ENCODE peak calls at places on chromosomes 16 and 17, in nine cellular contexts. Q is neural progenitor cell; N is left ventricle myocardium inferior; V is GM23248; C is Peyer's patch; B is CD4-positive, alpha-beta T cell; X is lung; R is PC-3; Y is tibial artery. P is an unnamed sample.

GRCh38 chr16:84446086-84446485 is 58.4 kb downstream of the MEAK7 start:
- DNase-seq in N (no peak), Y (no peak), R (peak), X (no peak), V (peak), B (no peak), C (no peak), Q (no peak), P (no peak)

GRCh38 chr16:55012362-55012761 is 81.7 kb downstream of the IRX5 start:
- DNase-seq in Q (no peak), X (no peak), C (no peak), Y (no peak), R (no peak), B (no peak), N (no peak), V (no peak), P (no peak)

GRCh38 chr16:1082266-1082951 is 9.9 kb downstream of the SSTR5 start:
- DNase-seq in X (no peak), Y (no peak), B (no peak), V (no peak), N (no peak), R (peak), Q (no peak), C (no peak), P (no peak)

GRCh38 chr16:53052519-53053501 is at the start of gene CHD9NB:
- DNase-seq in X (peak), Y (no peak), Q (no peak), V (peak), C (no peak), N (no peak), B (no peak), R (peak), P (no peak)

GRCh38 chr17:27550291-27550930 is 80.6 kb upstream of the LGALS9 start:
- DNase-seq in N (no peak), X (no peak), C (no peak), Y (no peak), B (no peak), V (no peak), Q (no peak), R (no peak), P (no peak)

GRCh38 chr16:88742896-88743605 is 36.7 kb downstream of the CTU2 start:
- DNase-seq in Q (no peak), Y (no peak), B (no peak), C (no peak), X (no peak), R (no peak), N (no peak), V (no peak), P (no peak)

GRCh38 chr17:60049936-60050335 is 28.8 kb downstream of the HEATR6 start:
- DNase-seq in R (no peak), B (no peak), X (no peak), Y (no peak), Q (no peak), C (no peak), V (peak), N (no peak), P (no peak)

GRCh38 chr16:17518441-17518840 is 47.7 kb upstream of the XYLT1 start:
- DNase-seq in Q (no peak), Y (no peak), C (no peak), X (no peak), V (peak), N (no peak), R (no peak), B (no peak), P (no peak)

GRCh38 chr17:41655611-41656111 is 31.3 kb upstream of the KRT17 start:
- DNase-seq in N (no peak), Q (peak), X (peak), R (peak), B (no peak), Y (no peak), V (no peak), C (no peak), P (no peak)

GRCh38 chr16:82651921-82652601 is 25.3 kb downstream of the CDH13 start:
- DNase-seq in Q (no peak), R (no peak), C (peak), X (no peak), N (no peak), Y (no peak), V (no peak), B (no peak), P (no peak)

GRCh38 chr17:15945493-15946209 is 721 bp downstream of the ADORA2B start:
- DNase-seq in R (no peak), Q (peak), N (no peak), X (no peak), V (peak), Y (no peak), C (no peak), B (no peak), P (no peak)

GRCh38 chr16:55391760-55392375 is 67.9 kb downstream of the IRX6 start:
- DNase-seq in C (no peak), Q (no peak), N (no peak), X (no peak), R (no peak), Y (no peak), V (no peak), B (no peak), P (no peak)

GRCh38 chr16:75379911-75380847 is 53.1 kb downstream of the CFDP1 start:
- DNase-seq in X (peak), Y (no peak), V (no peak), N (no peak), R (no peak), C (peak), Q (no peak), B (peak), P (no peak)

GRCh38 chr17:59786536-59787319 is 79.3 kb downstream of the VMP1 start:
- DNase-seq in X (peak), Y (no peak), Q (peak), B (peak), N (no peak), V (peak), C (peak), R (peak), P (peak)

GRCh38 chr17:48636177-48637018 is 10.2 kb upstream of the HOXB9 start:
- DNase-seq in Y (no peak), B (peak), N (peak), X (peak), V (peak), C (peak), R (peak), Q (peak), P (no peak)

GRCh38 chr16:48608871-48609452 is 1.0 kb downstream of the N4BP1 start:
- DNase-seq in V (peak), C (peak), R (no peak), X (no peak), Y (no peak), B (no peak), N (no peak), Q (no peak), P (peak)

GRCh38 chr16:17437142-17437720 is 33.5 kb downstream of the XYLT1 start:
- DNase-seq in B (no peak), Q (no peak), R (no peak), N (no peak), C (no peak), V (no peak), X (no peak), Y (peak), P (no peak)

GRCh38 chr16:11675561-11676511 is 7.6 kb downstream of the SNN start:
- DNase-seq in R (no peak), B (no peak), C (no peak), Y (peak), V (no peak), X (no peak), Q (no peak), N (peak), P (no peak)

DNA sequence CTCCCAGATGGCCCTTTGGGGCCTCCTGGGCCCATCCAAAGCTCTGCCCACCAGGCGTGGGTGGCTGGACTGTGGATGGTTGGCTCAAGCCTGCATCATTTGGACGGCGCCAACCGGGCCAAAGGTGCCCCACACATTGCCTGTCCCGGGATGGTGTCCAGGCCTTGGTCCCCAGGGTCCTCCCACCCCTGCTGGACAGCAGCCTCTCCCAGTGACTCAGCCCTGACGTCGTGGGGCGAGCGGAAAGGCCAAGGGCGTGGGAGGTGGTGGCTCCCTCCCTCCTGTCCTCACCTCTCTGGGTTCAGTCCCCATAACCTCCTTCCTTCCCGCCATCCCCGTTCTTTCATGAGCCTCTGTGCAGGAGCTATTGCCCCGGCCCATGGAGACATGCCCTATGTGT is 42.1 kb upstream of the DLX4 start:
- DNase-seq in Y (peak), B (no peak), R (no peak), C (no peak), N (peak), Q (no peak), X (no peak), V (peak), P (no peak)
- H3K27ac ChIP-seq in Y (no peak), B (no peak), R (no peak), C (no peak), N (no peak), Q (no peak), X (no peak), V (no peak), P (no peak)

GRCh38 chr17:1834378-1835149 is 4.8 kb downstream of the RPA1 start:
- DNase-seq in Q (no peak), N (no peak), R (no peak), V (no peak), C (no peak), X (no peak), Y (no peak), B (no peak), P (no peak)
- H3K27ac ChIP-seq in Q (no peak), N (no peak), R (no peak), V (no peak), C (no peak), X (no peak), Y (no peak), B (no peak), P (no peak)

DNA sequence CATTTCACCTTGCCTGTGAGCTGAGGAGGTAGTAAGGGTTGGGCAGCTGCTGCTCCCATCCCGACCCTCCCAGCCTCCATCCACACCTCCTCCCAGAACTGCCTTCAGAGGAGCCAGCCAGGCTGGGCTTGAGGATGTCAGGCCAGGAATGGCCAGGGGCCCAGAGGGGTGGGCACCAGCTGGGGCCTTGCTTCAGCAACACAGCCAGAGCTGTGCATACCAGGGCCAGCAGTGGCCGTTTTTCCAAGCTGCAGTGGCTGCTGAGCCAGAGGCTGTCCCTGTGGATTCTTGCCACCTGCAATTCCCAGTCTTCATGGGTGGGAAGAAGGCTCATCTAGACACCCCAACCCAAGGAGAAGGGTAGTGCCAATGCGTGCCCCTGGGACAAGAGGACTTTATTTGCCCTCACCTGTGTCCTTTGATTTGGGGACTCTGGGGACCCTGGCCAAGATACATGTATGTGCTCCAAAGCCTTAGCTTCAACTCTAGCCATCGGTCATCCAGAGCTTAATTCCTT is 153.4 kb upstream of the SDK2 start:
- DNase-seq in B (no peak), X (no peak), Y (no peak), R (no peak), N (no peak), C (no peak), V (no peak), Q (no peak), P (no peak)
- H3K27ac ChIP-seq in B (no peak), X (no peak), Y (no peak), R (peak), N (no peak), C (no peak), V (peak), Q (no peak), P (no peak)

DNA sequence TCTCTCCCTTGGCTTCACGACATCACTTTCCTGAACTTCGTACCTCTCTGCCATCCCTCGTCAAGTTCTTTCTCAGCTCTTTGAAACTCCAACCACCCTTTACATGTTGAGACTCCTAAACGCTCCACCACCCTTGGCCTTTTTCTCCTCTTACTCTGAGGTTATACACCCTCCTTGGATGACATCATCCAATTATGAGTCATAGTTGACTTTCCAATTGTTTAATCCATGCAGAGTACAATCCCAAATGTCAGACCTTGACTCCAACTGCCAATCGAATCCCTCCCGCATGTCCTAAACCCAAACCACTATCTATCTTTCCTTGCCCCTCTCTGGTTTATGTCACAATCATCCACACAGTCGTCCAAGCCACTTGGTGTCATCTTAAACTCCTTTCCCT is 18.4 kb upstream of the C16orf82 start:
- DNase-seq in Q (no peak), C (no peak), Y (no peak), V (peak), B (no peak), R (no peak), N (no peak), X (no peak), P (no peak)
- H3K27ac ChIP-seq in Q (no peak), C (no peak), Y (no peak), V (no peak), B (no peak), R (no peak), N (no peak), X (no peak), P (no peak)

GRCh38 chr17:57284984-57285646 is 28.8 kb downstream of the MSI2 start:
- DNase-seq in C (peak), Q (peak), N (no peak), R (no peak), Y (no peak), X (no peak), V (no peak), B (peak), P (no peak)
- H3K27ac ChIP-seq in C (no peak), Q (no peak), N (no peak), R (no peak), Y (no peak), X (no peak), V (no peak), B (no peak), P (no peak)

DNA sequence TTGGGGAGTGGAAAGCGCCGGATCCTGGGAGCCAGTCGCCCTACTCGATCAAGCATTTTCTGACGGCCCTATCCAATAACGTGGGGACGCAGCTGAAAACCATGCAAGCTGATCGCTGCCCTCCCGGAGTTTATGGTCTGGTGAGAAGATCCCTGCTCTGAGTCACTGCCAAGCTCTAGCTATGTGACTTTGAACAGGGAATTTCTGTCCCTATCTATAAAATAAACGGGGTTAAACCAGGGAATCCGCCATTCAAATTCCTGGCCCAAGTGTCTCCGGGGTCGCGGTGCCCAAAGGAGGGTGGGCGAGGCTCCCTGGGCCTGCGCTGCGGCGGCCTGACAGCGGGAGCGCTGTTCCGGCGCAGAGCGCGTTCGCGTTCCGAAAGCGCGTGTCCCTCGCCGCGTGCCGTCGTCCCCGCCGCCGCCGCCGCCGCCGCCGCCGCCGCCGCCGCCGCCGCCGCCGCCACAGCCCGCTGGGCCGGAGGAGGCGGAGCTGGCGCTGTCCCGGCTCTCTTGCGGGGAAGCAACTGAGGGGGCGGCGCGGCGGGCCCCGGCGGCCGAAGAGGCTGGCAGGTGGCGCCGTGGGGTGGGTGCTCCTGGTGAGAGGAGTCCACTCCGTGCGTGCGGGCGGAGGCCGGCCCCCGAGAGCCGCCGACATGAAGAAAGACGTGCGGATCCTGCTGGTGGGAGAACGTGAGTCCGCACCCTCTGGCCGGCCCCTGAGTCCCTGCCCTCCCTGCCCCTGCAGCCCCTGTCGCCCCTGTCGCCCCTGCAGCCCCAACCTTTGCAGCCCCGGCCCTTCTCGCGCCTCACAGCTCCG is at the start of gene RHOT1:
- DNase-seq in Q (peak), R (peak), X (peak), V (peak), C (peak), B (peak), N (peak), Y (peak), P (no peak)
- H3K27ac ChIP-seq in Q (peak), R (peak), X (peak), V (peak), C (peak), B (peak), N (peak), Y (peak), P (peak)

GRCh38 chr16:77408607-77409006 is 26.2 kb downstream of the ADAMTS18 start:
- DNase-seq in X (no peak), R (no peak), Y (no peak), B (no peak), Q (no peak), N (no peak), C (no peak), V (no peak), P (no peak)
- H3K27ac ChIP-seq in X (no peak), R (no peak), Y (no peak), B (no peak), Q (no peak), N (no peak), C (no peak), V (no peak), P (no peak)

DNA sequence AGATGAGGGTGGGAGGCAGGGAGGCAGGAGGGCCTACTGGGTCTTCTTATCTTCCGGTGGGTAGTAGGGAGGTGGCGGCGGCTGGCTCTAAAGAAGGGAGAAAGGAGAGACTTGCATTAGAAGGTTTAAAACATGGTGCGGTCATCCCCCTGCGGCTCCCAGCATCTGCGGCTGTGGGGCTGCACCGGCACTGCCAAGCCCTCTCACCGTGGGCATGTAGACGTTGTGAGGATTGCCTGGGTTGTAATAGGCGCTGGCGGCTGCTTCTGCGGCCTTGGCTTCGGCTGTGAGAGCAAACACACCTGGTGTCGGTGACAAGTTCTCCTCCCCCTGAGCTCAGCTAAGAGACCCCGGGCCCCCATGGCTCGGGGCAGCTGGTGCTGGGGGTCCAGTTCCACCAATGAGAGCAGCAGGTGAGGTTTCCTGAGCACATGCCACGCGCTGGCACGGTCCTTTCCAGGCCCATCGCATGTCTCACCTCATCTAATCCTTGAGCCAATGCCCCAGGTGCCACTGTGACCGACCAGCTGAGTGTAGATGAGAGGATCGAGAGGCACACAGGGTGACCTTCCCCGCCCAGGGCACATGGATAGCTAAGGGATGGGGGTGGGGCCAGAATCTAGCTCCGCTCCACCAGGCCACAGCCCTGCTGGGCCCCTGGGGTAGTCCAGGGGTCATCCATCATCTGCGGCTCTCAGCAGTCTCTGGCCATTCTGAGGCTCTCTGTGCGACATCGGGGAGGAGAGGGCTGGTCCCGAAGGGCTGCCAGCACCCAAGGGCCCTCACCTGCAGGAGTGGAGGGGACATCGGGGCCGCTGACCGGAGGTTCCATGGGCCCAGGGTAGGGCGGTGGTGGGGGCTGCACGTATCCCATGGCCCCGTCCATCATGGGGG is 2.7 kb upstream of the UNC13D start:
- DNase-seq in N (no peak), R (no peak), Y (no peak), B (no peak), V (no peak), Q (no peak), C (no peak), X (no peak), P (no peak)
- H3K27ac ChIP-seq in N (peak), R (peak), Y (peak), B (no peak), V (no peak), Q (no peak), C (no peak), X (peak), P (peak)

DNA sequence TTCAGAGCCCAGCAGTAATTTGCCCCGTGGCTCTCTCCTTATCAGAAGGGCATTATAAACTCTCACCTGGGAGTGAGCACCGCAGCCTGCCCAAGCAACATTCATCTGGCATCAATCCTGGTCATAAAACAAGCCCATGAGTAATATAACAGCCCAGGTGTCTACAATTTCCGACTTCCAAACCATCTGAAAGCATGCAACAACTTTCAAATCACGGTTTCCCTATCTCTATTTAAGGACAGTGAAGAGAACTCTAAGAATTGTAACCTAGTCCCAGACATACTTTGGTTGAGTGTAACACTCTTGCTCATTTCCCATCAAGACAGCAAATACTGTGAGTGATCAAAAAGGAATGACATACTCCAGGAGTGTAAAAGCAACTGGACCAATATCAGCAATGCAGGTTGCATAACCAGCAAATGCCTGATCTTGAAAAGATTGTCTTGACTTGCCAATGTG is 487.4 kb upstream of the SOX9 start:
- DNase-seq in V (peak), C (no peak), N (no peak), Q (no peak), X (no peak), B (no peak), R (peak), Y (no peak), P (no peak)
- H3K27ac ChIP-seq in V (peak), C (peak), N (no peak), Q (no peak), X (no peak), B (no peak), R (peak), Y (no peak), P (no peak)